ENCODE peak calls at places on chromosomes 6 and 20, in six cellular contexts. One of them, this sample, is unnamed.

GRCh38 chr20:63328716-63329275 is 32.4 kb downstream of the CHRNA4 start:
- DNase-seq in NCI-H69: no peak
- DNase-seq in NCI-H345: no peak
- DNase-seq in HEK293T: no peak
- DNase-seq in naive thymus-derived CD4-positive, alpha-beta T cell: no peak
- DNase-seq in T-cell: no peak
- DNase-seq in this sample: no peak

GRCh38 chr6:392441-393390 is 1.2 kb downstream of the IRF4 start:
- DNase-seq in HEK293T: no peak
- DNase-seq in NCI-H345: no peak
- DNase-seq in naive thymus-derived CD4-positive, alpha-beta T cell: peak; percentile 59
- DNase-seq in NCI-H69: peak; percentile 63
- DNase-seq in T-cell: peak; percentile 24
- DNase-seq in this sample: no peak

GRCh38 chr20:14334306-14334930 is 3.0 kb downstream of the FLRT3 start:
- DNase-seq in NCI-H345: peak; percentile 61
- DNase-seq in NCI-H69: peak; percentile 97
- DNase-seq in naive thymus-derived CD4-positive, alpha-beta T cell: no peak
- DNase-seq in HEK293T: peak; percentile 56
- DNase-seq in T-cell: no peak
- DNase-seq in this sample: peak; percentile 47

GRCh38 chr6:415087-415486 is 23.5 kb downstream of the IRF4 start:
- DNase-seq in T-cell: no peak
- DNase-seq in HEK293T: no peak
- DNase-seq in NCI-H69: no peak
- DNase-seq in naive thymus-derived CD4-positive, alpha-beta T cell: no peak
- DNase-seq in NCI-H345: no peak
- DNase-seq in this sample: no peak

GRCh38 chr20:32203556-32204484 is 3.7 kb downstream of the PLAGL2 start:
- DNase-seq in NCI-H69: peak; percentile 79
- DNase-seq in HEK293T: no peak
- DNase-seq in T-cell: no peak
- DNase-seq in naive thymus-derived CD4-positive, alpha-beta T cell: peak; percentile 70
- DNase-seq in NCI-H345: no peak
- DNase-seq in this sample: peak; percentile 70

GRCh38 chr20:44688053-44688625 is 27.0 kb upstream of the CCN5 start:
- DNase-seq in NCI-H69: no peak
- DNase-seq in naive thymus-derived CD4-positive, alpha-beta T cell: no peak
- DNase-seq in T-cell: no peak
- DNase-seq in HEK293T: no peak
- DNase-seq in NCI-H345: no peak
- DNase-seq in this sample: no peak

GRCh38 chr6:117547688-117548621 is 54.4 kb downstream of the GOPC start:
- DNase-seq in naive thymus-derived CD4-positive, alpha-beta T cell: peak; percentile 57
- DNase-seq in NCI-H69: peak; percentile 14
- DNase-seq in T-cell: peak; percentile 31
- DNase-seq in HEK293T: no peak
- DNase-seq in NCI-H345: no peak
- DNase-seq in this sample: no peak

GRCh38 chr20:20551409-20551808 is 161.0 kb downstream of the RALGAPA2 start:
- DNase-seq in HEK293T: no peak
- DNase-seq in NCI-H69: peak; percentile 97
- DNase-seq in naive thymus-derived CD4-positive, alpha-beta T cell: no peak
- DNase-seq in NCI-H345: peak; percentile 35
- DNase-seq in T-cell: no peak
- DNase-seq in this sample: peak; percentile 17

GRCh38 chr20:8117636-8118413 is 14.2 kb upstream of the PLCB1 start:
- DNase-seq in HEK293T: no peak
- DNase-seq in NCI-H69: no peak
- DNase-seq in T-cell: no peak
- DNase-seq in NCI-H345: no peak
- DNase-seq in naive thymus-derived CD4-positive, alpha-beta T cell: no peak
- DNase-seq in this sample: no peak

GRCh38 chr20:17605131-17605660 is 35.3 kb downstream of the DSTN start:
- DNase-seq in NCI-H69: no peak
- DNase-seq in HEK293T: no peak
- DNase-seq in NCI-H345: no peak
- DNase-seq in naive thymus-derived CD4-positive, alpha-beta T cell: no peak
- DNase-seq in T-cell: no peak
- DNase-seq in this sample: no peak

GRCh38 chr6:126716826-126717514 is 377.1 kb downstream of the CENPW start:
- DNase-seq in NCI-H69: peak; percentile 74
- DNase-seq in NCI-H345: no peak
- DNase-seq in T-cell: no peak
- DNase-seq in HEK293T: peak; percentile 50
- DNase-seq in naive thymus-derived CD4-positive, alpha-beta T cell: no peak
- DNase-seq in this sample: no peak

GRCh38 chr20:63751471-63752271 is 12.1 kb downstream of the SLC2A4RG start:
- DNase-seq in T-cell: no peak
- DNase-seq in NCI-H69: no peak
- DNase-seq in HEK293T: no peak
- DNase-seq in naive thymus-derived CD4-positive, alpha-beta T cell: no peak
- DNase-seq in NCI-H345: no peak
- DNase-seq in this sample: no peak

GRCh38 chr6:37845026-37845911 is 25.7 kb downstream of the ZFAND3 start:
- DNase-seq in NCI-H69: no peak
- DNase-seq in T-cell: no peak
- DNase-seq in NCI-H345: no peak
- DNase-seq in HEK293T: no peak
- DNase-seq in naive thymus-derived CD4-positive, alpha-beta T cell: no peak
- DNase-seq in this sample: peak; percentile 17

GRCh38 chr6:134938896-134939295 is 11.0 kb downstream of the ALDH8A1 start:
- DNase-seq in NCI-H345: peak; percentile 2
- DNase-seq in naive thymus-derived CD4-positive, alpha-beta T cell: peak; percentile 59
- DNase-seq in HEK293T: no peak
- DNase-seq in NCI-H69: peak; percentile 33
- DNase-seq in T-cell: no peak
- DNase-seq in this sample: no peak

GRCh38 chr20:49422176-49422575 is 60.3 kb downstream of the KCNB1 start:
- DNase-seq in NCI-H345: no peak
- DNase-seq in naive thymus-derived CD4-positive, alpha-beta T cell: no peak
- DNase-seq in T-cell: no peak
- DNase-seq in HEK293T: no peak
- DNase-seq in NCI-H69: no peak
- DNase-seq in this sample: no peak

GRCh38 chr6:38671885-38672467 is 31.0 kb downstream of the GLO1 start:
- DNase-seq in NCI-H69: peak; percentile 74
- DNase-seq in T-cell: no peak
- DNase-seq in naive thymus-derived CD4-positive, alpha-beta T cell: no peak
- DNase-seq in NCI-H345: peak; percentile 43
- DNase-seq in HEK293T: peak; percentile 63
- DNase-seq in this sample: peak; percentile 68

GRCh38 chr6:134097114-134097707 is 44.8 kb upstream of the SLC2A12 start:
- DNase-seq in T-cell: peak; percentile 40
- DNase-seq in naive thymus-derived CD4-positive, alpha-beta T cell: peak; percentile 40
- DNase-seq in NCI-H345: peak; percentile 85
- DNase-seq in NCI-H69: peak; percentile 89
- DNase-seq in HEK293T: peak; percentile 76
- DNase-seq in this sample: peak; percentile 69

GRCh38 chr6:81309841-81310240 is 442.6 kb downstream of the TENT5A start:
- DNase-seq in NCI-H345: no peak
- DNase-seq in NCI-H69: no peak
- DNase-seq in naive thymus-derived CD4-positive, alpha-beta T cell: no peak
- DNase-seq in T-cell: no peak
- DNase-seq in HEK293T: no peak
- DNase-seq in this sample: no peak

GRCh38 chr6:14452567-14453527 is 335.3 kb downstream of the CD83 start:
- DNase-seq in T-cell: peak; percentile 19
- DNase-seq in naive thymus-derived CD4-positive, alpha-beta T cell: peak; percentile 56
- DNase-seq in NCI-H69: no peak
- DNase-seq in NCI-H345: no peak
- DNase-seq in HEK293T: no peak
- DNase-seq in this sample: no peak

GRCh38 chr20:32130352-32130751 is 20.8 kb downstream of the TM9SF4 start:
- DNase-seq in naive thymus-derived CD4-positive, alpha-beta T cell: no peak
- DNase-seq in HEK293T: no peak
- DNase-seq in T-cell: no peak
- DNase-seq in NCI-H69: no peak
- DNase-seq in NCI-H345: no peak
- DNase-seq in this sample: no peak

GRCh38 chr20:1636621-1637020 is 16.8 kb upstream of the SIRPB1 start:
- DNase-seq in HEK293T: no peak
- DNase-seq in NCI-H69: no peak
- DNase-seq in T-cell: no peak
- DNase-seq in naive thymus-derived CD4-positive, alpha-beta T cell: no peak
- DNase-seq in NCI-H345: no peak
- DNase-seq in this sample: peak; percentile 23

GRCh38 chr20:3839328-3839727 is 7.3 kb upstream of the MAVS start:
- DNase-seq in naive thymus-derived CD4-positive, alpha-beta T cell: no peak
- DNase-seq in HEK293T: no peak
- DNase-seq in NCI-H69: no peak
- DNase-seq in T-cell: no peak
- DNase-seq in NCI-H345: no peak
- DNase-seq in this sample: no peak

GRCh38 chr6:162364488-162364887 is 363.1 kb downstream of the PRKN start:
- DNase-seq in naive thymus-derived CD4-positive, alpha-beta T cell: no peak
- DNase-seq in T-cell: no peak
- DNase-seq in HEK293T: no peak
- DNase-seq in NCI-H69: no peak
- DNase-seq in NCI-H345: no peak
- DNase-seq in this sample: no peak

GRCh38 chr6:29005183-29005885 is at the start of gene ZNF311:
- DNase-seq in NCI-H345: no peak
- DNase-seq in HEK293T: no peak
- DNase-seq in NCI-H69: peak; percentile 73
- DNase-seq in T-cell: no peak
- DNase-seq in naive thymus-derived CD4-positive, alpha-beta T cell: no peak
- DNase-seq in this sample: peak; percentile 77

GRCh38 chr20:4563534-4563933 is 158.2 kb upstream of the PRND start:
- DNase-seq in HEK293T: peak; percentile 22
- DNase-seq in NCI-H69: no peak
- DNase-seq in NCI-H345: no peak
- DNase-seq in naive thymus-derived CD4-positive, alpha-beta T cell: no peak
- DNase-seq in T-cell: no peak
- DNase-seq in this sample: peak; percentile 22